ENCODE peak calls at places on chromosomes 1 and 21, in eight cellular contexts. Y is uterus; I is activated naive CD4-positive, alpha-beta T cell; G is GDM1; P is IMR-90; T is anterior cingulate cortex; O is CD8-positive, alpha-beta T cell; Q is lower lobe of right lung. V is an unnamed sample.

GRCh38 chr1:165871311-165872067 is 44.1 kb downstream of the UCK2 start:
- DNase-seq in Y (no peak), I (no peak), G (peak; percentile 91), P (peak; percentile 54), T (no peak), O (peak; percentile 28), Q (peak; percentile 65), V (peak; percentile 87)

GRCh38 chr21:33115586-33116541 is 45.9 kb downstream of the OLIG1 start:
- DNase-seq in Y (no peak), I (no peak), G (no peak), P (no peak), T (peak; percentile 50), O (no peak), Q (no peak), V (no peak)

GRCh38 chr1:23995431-23995837 is 15.3 kb upstream of the SRSF10 start:
- DNase-seq in Y (no peak), I (no peak), G (no peak), P (peak; percentile 68), T (no peak), O (no peak), Q (no peak), V (no peak)

GRCh38 chr1:229841230-229841629 is 215.2 kb downstream of the URB2 start:
- DNase-seq in Y (no peak), I (no peak), G (no peak), P (no peak), T (no peak), O (no peak), Q (no peak), V (no peak)

GRCh38 chr1:105793541-105794146 is 1262.8 kb upstream of the PRMT6 start:
- DNase-seq in Y (no peak), I (no peak), G (peak; percentile 24), P (no peak), T (no peak), O (no peak), Q (no peak), V (no peak)

GRCh38 chr1:95548211-95548610 is 314.2 kb downstream of the RWDD3 start:
- DNase-seq in Y (no peak), I (no peak), G (no peak), P (no peak), T (no peak), O (no peak), Q (no peak), V (no peak)

GRCh38 chr1:97806996-97807395 is 113.8 kb downstream of the DPYD start:
- DNase-seq in Y (no peak), I (no peak), G (no peak), P (no peak), T (no peak), O (no peak), Q (no peak), V (no peak)

GRCh38 chr1:108079550-108079949 is 114.6 kb upstream of the VAV3 start:
- DNase-seq in Y (no peak), I (no peak), G (peak; percentile 82), P (no peak), T (no peak), O (peak; percentile 6), Q (no peak), V (no peak)

GRCh38 chr1:162538815-162539431 is 22.6 kb upstream of the UAP1 start:
- DNase-seq in Y (no peak), I (no peak), G (no peak), P (peak; percentile 94), T (no peak), O (no peak), Q (no peak), V (no peak)

GRCh38 chr1:86068841-86069756 is 87.5 kb downstream of the COL24A1 start:
- DNase-seq in Y (no peak), I (no peak), G (no peak), P (peak; percentile 64), T (no peak), O (no peak), Q (no peak), V (no peak)

GRCh38 chr1:225517697-225518096 is 89.9 kb upstream of the LBR start:
- DNase-seq in Y (no peak), I (no peak), G (no peak), P (no peak), T (no peak), O (no peak), Q (no peak), V (no peak)

GRCh38 chr1:203860396-203860951 is 925 bp upstream of the SNRPE start:
- DNase-seq in Y (peak; percentile 43), I (no peak), G (no peak), P (peak; percentile 10), T (no peak), O (no peak), Q (no peak), V (no peak)

GRCh38 chr1:9294440-9294773 is 1.7 kb downstream of the SPSB1 start:
- DNase-seq in Y (no peak), I (no peak), G (no peak), P (peak; percentile 96), T (no peak), O (no peak), Q (no peak), V (no peak)

GRCh38 chr21:26041441-26042180 is 129.0 kb downstream of the APP start:
- DNase-seq in Y (no peak), I (no peak), G (no peak), P (peak; percentile 63), T (no peak), O (no peak), Q (no peak), V (no peak)

GRCh38 chr1:223504741-223505140 is 111.5 kb downstream of the CCDC185 start:
- DNase-seq in Y (peak; percentile 22), I (no peak), G (no peak), P (peak; percentile 90), T (peak; percentile 18), O (no peak), Q (peak; percentile 58), V (no peak)

GRCh38 chr1:77040817-77041216 is 173.5 kb downstream of the ST6GALNAC5 start:
- DNase-seq in Y (no peak), I (no peak), G (peak; percentile 24), P (no peak), T (no peak), O (no peak), Q (no peak), V (no peak)

GRCh38 chr1:57067863-57068262 is 102.0 kb upstream of the C8B start:
- DNase-seq in Y (no peak), I (no peak), G (no peak), P (no peak), T (no peak), O (no peak), Q (no peak), V (no peak)

GRCh38 chr1:53918343-53918742 is 24.4 kb downstream of the DIO1 start:
- DNase-seq in Y (no peak), I (no peak), G (no peak), P (no peak), T (no peak), O (no peak), Q (no peak), V (no peak)

GRCh38 chr1:172482044-172482443 is 38.2 kb upstream of the PIGC start:
- DNase-seq in Y (no peak), I (no peak), G (no peak), P (no peak), T (no peak), O (no peak), Q (no peak), V (no peak)

GRCh38 chr1:8742022-8742924 is 75.2 kb downstream of the RERE start:
- DNase-seq in Y (no peak), I (no peak), G (no peak), P (no peak), T (no peak), O (no peak), Q (no peak), V (no peak)

GRCh38 chr1:32773018-32773763 is 44.0 kb downstream of the YARS1 start:
- DNase-seq in Y (peak; percentile 82), I (peak; percentile 31), G (peak; percentile 52), P (peak; percentile 74), T (peak; percentile 34), O (peak; percentile 50), Q (peak; percentile 85), V (no peak)

GRCh38 chr1:54355931-54356679 is 50.1 kb downstream of the SSBP3 start:
- DNase-seq in Y (no peak), I (no peak), G (peak; percentile 36), P (no peak), T (no peak), O (no peak), Q (no peak), V (no peak)

GRCh38 chr1:192559115-192560006 is 16.2 kb upstream of the RGS1 start:
- DNase-seq in Y (no peak), I (no peak), G (no peak), P (peak; percentile 98), T (no peak), O (no peak), Q (no peak), V (peak; percentile 47)

GRCh38 chr1:79100385-79100784 is 93.9 kb upstream of the ADGRL4 start:
- DNase-seq in Y (no peak), I (no peak), G (no peak), P (peak; percentile 87), T (no peak), O (no peak), Q (no peak), V (no peak)

GRCh38 chr1:150621497-150622113 is 7.8 kb downstream of the ENSA start:
- DNase-seq in Y (peak; percentile 52), I (no peak), G (peak; percentile 27), P (peak; percentile 79), T (no peak), O (peak; percentile 23), Q (no peak), V (no peak)

GRCh38 chr21:15894596-15894995 is 164.8 kb downstream of the USP25 start:
- DNase-seq in Y (no peak), I (no peak), G (no peak), P (peak; percentile 38), T (no peak), O (no peak), Q (no peak), V (no peak)

GRCh38 chr1:236142358-236143103 is at the start of gene GPR137B:
- DNase-seq in Y (peak; percentile 50), I (no peak), G (no peak), P (peak; percentile 54), T (peak; percentile 15), O (no peak), Q (peak; percentile 65), V (peak; percentile 32)

GRCh38 chr1:87684194-87684593 is 355.5 kb downstream of the LMO4 start:
- DNase-seq in Y (peak; percentile 14), I (no peak), G (no peak), P (peak; percentile 57), T (no peak), O (no peak), Q (no peak), V (no peak)

GRCh38 chr21:41630249-41630648 is 122.3 kb upstream of the TMPRSS2 start:
- DNase-seq in Y (peak; percentile 49), I (no peak), G (no peak), P (peak; percentile 100), T (no peak), O (no peak), Q (no peak), V (no peak)

GRCh38 chr1:231338270-231339128 is at the start of gene SPRTN:
- DNase-seq in Y (no peak), I (no peak), G (no peak), P (peak; percentile 10), T (no peak), O (no peak), Q (no peak), V (no peak)

GRCh38 chr1:83500987-83501591 is 497.8 kb downstream of the TTLL7 start:
- DNase-seq in Y (no peak), I (no peak), G (no peak), P (no peak), T (no peak), O (no peak), Q (no peak), V (no peak)

GRCh38 chr1:20228314-20228713 is 42.0 kb upstream of the PLA2G2C start:
- DNase-seq in Y (no peak), I (no peak), G (no peak), P (no peak), T (peak; percentile 38), O (no peak), Q (no peak), V (no peak)